ENCODE peak calls at places on chromosomes 1 and 21, in eight cellular contexts. E, H, I, T, P, X, K and Z are unnamed samples.
A peak's percentile ranks its signal among the peaks of the same experiment; 100 is the strongest.

GRCh38 chr1:97277891-97278662 is 556.5 kb downstream of the PTBP2 start:
- DNase-seq in E (no peak), H (no peak), I (peak; percentile 2), T (no peak), P (no peak), X (no peak), K (no peak), Z (no peak)

GRCh38 chr1:34900775-34901502 is 28.5 kb downstream of the DLGAP3 start:
- DNase-seq in E (no peak), H (no peak), I (no peak), T (no peak), P (no peak), X (no peak), K (no peak), Z (no peak)

GRCh38 chr1:215539803-215540575 is 27.1 kb upstream of the KCTD3 start:
- DNase-seq in E (peak; percentile 39), H (no peak), I (no peak), T (peak; percentile 18), P (peak; percentile 10), X (peak; percentile 80), K (no peak), Z (no peak)

GRCh38 chr1:172826096-172826741 is 167.3 kb downstream of the FASLG start:
- DNase-seq in E (no peak), H (peak; percentile 19), I (peak; percentile 44), T (no peak), P (peak; percentile 47), X (peak; percentile 77), K (no peak), Z (no peak)

GRCh38 chr1:156860639-156861423 is at the start of gene NTRK1:
- DNase-seq in E (peak; percentile 29), H (no peak), I (peak; percentile 58), T (peak; percentile 31), P (no peak), X (no peak), K (no peak), Z (peak; percentile 87)

GRCh38 chr21:34846601-34847112 is 177.9 kb downstream of the CLIC6 start:
- DNase-seq in E (no peak), H (no peak), I (peak; percentile 18), T (peak; percentile 40), P (no peak), X (no peak), K (no peak), Z (no peak)

GRCh38 chr21:28633803-28634572 is 358.7 kb downstream of the LTN1 start:
- DNase-seq in E (no peak), H (peak; percentile 17), I (no peak), T (no peak), P (no peak), X (no peak), K (no peak), Z (no peak)

GRCh38 chr1:237927198-237927597 is 36.5 kb upstream of the ZP4 start:
- DNase-seq in E (no peak), H (no peak), I (no peak), T (no peak), P (no peak), X (no peak), K (no peak), Z (peak; percentile 25)

GRCh38 chr21:29873908-29874307 is 65.9 kb downstream of the GRIK1 start:
- DNase-seq in E (no peak), H (no peak), I (no peak), T (no peak), P (no peak), X (no peak), K (no peak), Z (no peak)

GRCh38 chr21:33202464-33203363 is 27.0 kb upstream of the IFNAR2 start:
- DNase-seq in E (no peak), H (no peak), I (no peak), T (no peak), P (no peak), X (no peak), K (peak; percentile 39), Z (no peak)

GRCh38 chr21:39696620-39697019 is 48.4 kb upstream of the IGSF5 start:
- DNase-seq in E (no peak), H (no peak), I (no peak), T (peak; percentile 50), P (no peak), X (no peak), K (peak; percentile 64), Z (no peak)

GRCh38 chr1:208430220-208430619 is 186.0 kb upstream of the PLXNA2 start:
- DNase-seq in E (no peak), H (no peak), I (no peak), T (no peak), P (no peak), X (no peak), K (no peak), Z (no peak)

GRCh38 chr1:52551476-52552235 is 1.2 kb downstream of the TUT4 start:
- DNase-seq in E (no peak), H (no peak), I (no peak), T (peak; percentile 17), P (peak; percentile 8), X (no peak), K (no peak), Z (no peak)

GRCh38 chr1:113129529-113130185 is 56.7 kb downstream of the LRIG2 start:
- DNase-seq in E (no peak), H (no peak), I (no peak), T (no peak), P (no peak), X (no peak), K (no peak), Z (no peak)

GRCh38 chr1:227901239-227901905 is 46.4 kb downstream of the WNT9A start:
- DNase-seq in E (no peak), H (no peak), I (no peak), T (no peak), P (no peak), X (peak; percentile 52), K (no peak), Z (no peak)

GRCh38 chr1:156086256-156086662 is 4.0 kb upstream of the MEX3A start:
- DNase-seq in E (no peak), H (no peak), I (no peak), T (no peak), P (no peak), X (no peak), K (no peak), Z (peak; percentile 71)

GRCh38 chr21:44384968-44385367 is 31.5 kb downstream of the TRPM2 start:
- DNase-seq in E (no peak), H (no peak), I (no peak), T (no peak), P (no peak), X (no peak), K (no peak), Z (no peak)

GRCh38 chr1:59926381-59927243 is at the start of gene CYP2J2:
- DNase-seq in E (peak; percentile 70), H (no peak), I (peak; percentile 3), T (peak; percentile 79), P (no peak), X (no peak), K (no peak), Z (peak; percentile 57)

GRCh38 chr21:23217597-23217996 is 2219.4 kb downstream of the NCAM2 start:
- DNase-seq in E (no peak), H (no peak), I (no peak), T (no peak), P (no peak), X (no peak), K (no peak), Z (no peak)

GRCh38 chr1:6162773-6163172 is 17.3 kb downstream of the CHD5 start:
- DNase-seq in E (no peak), H (no peak), I (peak; percentile 47), T (no peak), P (no peak), X (no peak), K (no peak), Z (no peak)

GRCh38 chr1:30798389-30798951 is 40.9 kb upstream of the LAPTM5 start:
- DNase-seq in E (peak; percentile 76), H (no peak), I (no peak), T (peak; percentile 51), P (peak; percentile 56), X (no peak), K (no peak), Z (peak; percentile 61)

DNA sequence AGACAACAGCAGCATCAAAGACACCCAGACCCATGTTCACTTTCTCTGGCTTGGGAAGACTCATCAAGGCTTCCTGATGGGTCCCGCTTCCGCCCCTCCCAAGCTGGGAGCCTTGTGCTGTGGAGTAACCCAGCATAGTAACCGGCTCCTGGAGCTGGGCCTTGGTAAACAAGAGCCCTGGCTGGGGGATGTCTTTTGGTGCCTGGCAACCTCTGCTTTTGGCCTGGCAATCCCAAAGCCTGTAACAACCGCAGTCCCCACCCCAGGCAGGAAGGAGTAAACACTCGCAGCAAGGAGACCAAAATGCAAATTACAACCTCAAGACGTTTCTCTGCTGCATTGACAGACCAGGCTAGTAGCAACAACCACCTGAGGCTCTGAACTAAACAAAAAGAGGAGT is 16.9 kb upstream of the THRAP3 start:
- DNase-seq in E (peak; percentile 83), H (peak; percentile 55), I (no peak), T (peak; percentile 29), P (peak; percentile 23), X (peak; percentile 72), K (no peak), Z (no peak)
- H3K4me3 ChIP-seq in E (peak overlapping the region; percentile 7), H (no peak overlapping the region), I (no peak overlapping the region), T (no peak overlapping the region), P (no peak overlapping the region), X (no peak overlapping the region), K (no peak overlapping the region), Z (no peak overlapping the region)

DNA sequence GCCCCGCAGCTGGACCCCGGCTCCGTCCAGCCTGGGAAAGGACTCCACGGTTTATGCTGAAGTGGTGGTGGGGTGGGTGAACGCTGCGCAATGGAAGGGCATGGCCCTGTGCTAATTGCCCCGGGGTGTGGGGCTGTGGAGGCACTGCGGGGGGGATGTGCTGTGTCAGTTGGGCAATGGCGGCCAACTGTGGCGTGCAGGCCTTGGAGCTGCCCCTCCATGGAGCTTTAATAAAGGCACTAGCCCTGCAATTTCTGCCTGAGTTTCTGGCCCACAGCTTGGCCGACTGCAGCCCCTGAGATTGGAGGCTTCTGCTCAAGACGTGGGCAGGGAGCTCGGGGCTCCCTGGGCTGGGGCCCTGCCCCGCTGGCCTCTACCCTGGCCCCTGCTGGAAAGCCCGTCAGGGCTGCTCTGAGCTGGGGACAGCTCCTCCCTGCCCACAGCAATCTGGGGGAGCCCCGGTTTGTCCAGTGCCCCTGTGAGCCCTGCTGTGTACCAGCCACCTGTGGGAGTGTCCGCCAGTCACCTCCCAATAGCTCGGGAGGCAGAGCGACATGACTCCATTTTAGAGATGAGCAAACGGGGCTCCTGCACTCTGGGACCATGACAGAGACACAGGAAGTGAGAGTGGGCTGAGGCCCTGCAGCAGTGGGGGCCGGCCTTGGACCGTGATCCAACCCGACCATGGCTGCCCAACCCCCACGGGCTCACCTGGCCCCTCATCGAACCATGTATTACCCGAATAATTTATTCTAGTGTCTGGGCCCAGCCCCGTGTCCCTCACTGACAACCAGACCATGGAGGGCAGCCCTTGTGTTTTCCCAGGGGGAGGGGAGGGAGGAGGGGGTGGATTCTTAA is 8.7 kb upstream of the TNFRSF14 start:
- DNase-seq in E (no peak), H (no peak), I (no peak), T (peak; percentile 51), P (peak; percentile 30), X (no peak), K (no peak), Z (peak; percentile 76)
- TF ChIP-seq EP300 in E (no peak), H (no peak), I (no peak), T (no peak), P (no peak), X (no peak), K (no peak), Z (no peak)

GRCh38 chr1:29260531-29260930 is 24.2 kb downstream of the PTPRU start:
- DNase-seq in E (no peak), H (no peak), I (no peak), T (no peak), P (no peak), X (peak; percentile 62), K (no peak), Z (no peak)
- H3K4me3 ChIP-seq in E (no peak overlapping the region), H (no peak overlapping the region), I (no peak overlapping the region), T (no peak overlapping the region), P (no peak overlapping the region), X (no peak overlapping the region), K (peak overlapping the region; percentile 64), Z (no peak overlapping the region)

GRCh38 chr1:47745725-47746609 is 251.2 kb downstream of the TRABD2B start:
- DNase-seq in E (no peak), H (no peak), I (no peak), T (no peak), P (no peak), X (no peak), K (no peak), Z (no peak)
- TF ChIP-seq EP300 in E (no peak), H (no peak), I (no peak), T (no peak), P (no peak), X (no peak), K (no peak), Z (no peak)